ENCODE peak calls at places on chromosomes 13 and 19, in five cellular contexts. L is T-helper 17 cell, D is spleen, W is IMR-90, R is AG04450. I is an unnamed sample. For H3K9me3, the result is how much of the 10 kb centered on the place peaks cover.

GRCh38 chr13:33494596-33495214 is 209.2 kb upstream of the STARD13 start:
- DNase-seq in L (no peak), D (no peak), W (peak), R (peak), I (no peak)

GRCh38 chr19:5447700-5448311 is 7.4 kb upstream of the ZNRF4 start:
- DNase-seq in L (no peak), D (no peak), W (no peak), R (no peak), I (no peak)

GRCh38 chr19:48867119-48867921 is 1.1 kb downstream of the PLEKHA4 start:
- DNase-seq in L (no peak), D (no peak), W (no peak), R (no peak), I (no peak)

GRCh38 chr19:55041627-55042343 is 3.7 kb upstream of the GP6 start:
- DNase-seq in L (no peak), D (no peak), W (no peak), R (no peak), I (peak)

GRCh38 chr19:47609885-47610545 is 1.1 kb downstream of the BICRA start:
- DNase-seq in L (peak), D (peak), W (peak), R (no peak), I (peak)

GRCh38 chr19:55172741-55173140 is 6.3 kb upstream of the DNAAF3 start:
- DNase-seq in L (no peak), D (no peak), W (peak), R (no peak), I (no peak)

GRCh38 chr13:31945202-31945978 is 86.2 kb upstream of the FRY start:
- DNase-seq in L (no peak), D (no peak), W (peak), R (no peak), I (no peak)

GRCh38 chr13:111460548-111461444 is 140.4 kb downstream of the TEX29 start:
- DNase-seq in L (no peak), D (no peak), W (peak), R (peak), I (no peak)

GRCh38 chr19:1063030-1063908 is 3.7 kb upstream of the ARHGAP45 start:
- DNase-seq in L (peak), D (peak), W (no peak), R (no peak), I (peak)

GRCh38 chr19:1067341-1068103 is 555 bp downstream of the ARHGAP45 start:
- DNase-seq in L (peak), D (peak), W (no peak), R (no peak), I (peak)

GRCh38 chr13:40609972-40610726 is 56.3 kb downstream of the FOXO1 start:
- DNase-seq in L (no peak), D (no peak), W (no peak), R (no peak), I (no peak)

GRCh38 chr13:42334329-42334706 is 62.4 kb downstream of the AKAP11 start:
- DNase-seq in L (no peak), D (no peak), W (no peak), R (no peak), I (no peak)

GRCh38 chr19:46179076-46179740 is 31.2 kb downstream of the IGFL2 start:
- DNase-seq in L (no peak), D (no peak), W (no peak), R (no peak), I (no peak)

GRCh38 chr19:6728346-6728745 is 7.9 kb upstream of the C3 start:
- DNase-seq in L (no peak), D (peak), W (no peak), R (no peak), I (no peak)

GRCh38 chr19:11096210-11096841 is 7.1 kb downstream of the LDLR start:
- DNase-seq in L (no peak), D (no peak), W (peak), R (no peak), I (peak)

GRCh38 chr19:46537136-46538097 is 41.8 kb upstream of the PNMA8B start:
- DNase-seq in L (peak), D (peak), W (peak), R (no peak), I (peak)

GRCh38 chr13:38519229-38519910 is 167.5 kb upstream of the FREM2 start:
- DNase-seq in L (no peak), D (no peak), W (no peak), R (no peak), I (no peak)

DNA sequence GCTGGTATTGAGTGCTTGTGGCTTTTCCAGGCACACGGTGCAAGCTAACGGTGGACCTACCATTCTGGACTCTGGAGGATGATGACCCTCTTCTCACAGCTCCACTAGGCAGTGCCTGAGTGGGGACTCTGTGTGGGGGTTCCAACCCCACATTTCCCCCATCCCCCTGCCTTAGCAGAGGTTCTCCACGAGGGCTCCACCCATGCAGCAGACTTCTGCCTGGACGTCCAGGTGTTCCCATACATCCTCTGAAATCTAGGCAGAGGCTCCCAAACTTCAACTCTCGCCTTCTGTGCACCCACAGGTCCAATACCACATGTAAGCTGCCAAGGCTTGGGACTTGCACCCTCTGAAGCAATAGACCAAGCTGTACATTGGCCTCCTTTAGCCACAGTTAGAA is 25.3 kb upstream of the ZSCAN18 start:
- DNase-seq in L (no peak), D (no peak), W (no peak), R (no peak), I (no peak)
- H3K9me3 ChIP-seq in L (half or more), D (half or more), W (half or more), R (half or more), I (under half)

DNA sequence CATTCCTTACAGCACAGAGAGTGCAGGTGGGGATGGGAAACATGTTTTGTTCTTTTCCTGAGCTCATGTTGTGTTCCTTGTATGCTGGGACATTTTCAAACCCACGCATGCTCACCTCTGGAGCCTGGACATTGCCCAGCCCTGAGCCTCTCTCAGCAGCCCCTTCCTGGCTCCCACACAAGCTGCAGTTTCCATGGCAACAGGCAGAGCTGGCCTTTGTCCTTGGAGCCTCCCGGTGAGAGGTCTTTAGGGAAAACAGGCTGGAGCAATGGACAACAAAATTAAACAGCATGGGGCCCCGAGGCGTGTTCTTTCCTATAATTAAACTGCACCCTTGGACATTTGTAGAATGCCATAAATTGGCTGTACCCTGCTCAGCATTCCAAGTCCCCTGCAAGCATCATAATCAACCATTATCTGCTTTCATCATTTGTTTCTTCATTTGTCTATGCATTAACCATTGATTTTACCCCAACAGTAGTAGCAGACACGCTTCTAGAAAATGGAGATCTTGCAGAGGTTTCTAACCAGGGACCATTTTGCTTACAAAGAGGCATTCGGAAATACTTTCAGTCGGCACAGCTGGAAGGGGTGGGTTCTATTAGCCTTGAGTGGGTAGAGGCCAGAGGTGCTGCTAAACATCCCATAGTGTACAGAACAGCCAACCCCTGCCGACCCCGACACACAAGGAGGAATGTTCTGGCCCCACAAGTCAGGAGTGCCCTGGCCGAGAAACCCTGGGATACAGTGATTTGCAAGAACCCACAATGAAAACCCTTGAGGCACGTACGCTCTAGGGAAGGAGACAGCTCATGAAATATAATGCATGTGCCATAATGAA is 133.4 kb upstream of the PEG3 start:
- DNase-seq in L (no peak), D (no peak), W (no peak), R (no peak), I (no peak)
- H3K9me3 ChIP-seq in L (under half), D (under half), W (half or more), R (half or more), I (under half)

DNA sequence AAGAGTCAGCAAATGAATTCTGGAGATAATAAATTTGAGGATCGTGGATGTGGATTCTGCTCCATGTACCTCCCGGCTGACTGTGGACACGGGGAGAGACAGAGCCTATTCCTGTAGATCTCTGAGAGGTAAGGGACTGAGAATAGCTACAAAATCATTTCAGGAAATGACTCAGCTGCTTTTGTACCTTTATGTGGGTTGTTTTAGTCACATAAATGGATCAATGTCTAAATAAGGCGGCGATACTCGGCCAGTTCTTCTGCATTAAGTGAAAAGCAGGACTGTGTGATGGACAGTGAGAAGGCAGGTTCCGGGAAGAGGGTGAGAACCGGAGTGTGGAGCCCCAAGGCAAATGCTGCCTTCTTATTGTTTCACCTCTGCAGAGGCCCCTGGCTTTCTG is 128.1 kb downstream of the EFNB2 start:
- DNase-seq in L (no peak), D (no peak), W (no peak), R (no peak), I (no peak)
- H3K9me3 ChIP-seq in L (under half), D (under half), W (under half), R (under half), I (under half)

DNA sequence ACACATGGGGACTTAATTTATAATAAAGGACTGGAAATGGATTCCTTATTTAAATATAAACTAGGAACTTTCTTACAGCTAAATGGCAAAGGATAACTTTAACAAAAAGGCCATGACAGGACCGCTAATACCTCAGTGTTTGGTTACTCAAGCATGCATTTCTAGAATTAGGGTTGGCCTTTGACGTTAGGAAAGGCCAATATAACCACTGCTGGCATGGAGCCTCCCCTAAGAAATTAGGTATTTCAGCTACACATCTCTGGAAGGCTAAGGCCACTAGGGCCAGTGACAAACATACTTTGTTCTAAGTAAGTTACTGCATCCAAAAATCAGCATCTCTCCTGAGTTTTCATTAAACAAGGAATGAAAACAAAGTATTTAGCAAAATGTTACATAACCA is 9.2 kb downstream of the PEG3 start:
- DNase-seq in L (no peak), D (no peak), W (no peak), R (no peak), I (no peak)
- H3K9me3 ChIP-seq in L (under half), D (under half), W (under half), R (under half), I (under half)

I was measured in naive thymus-derived CD4-positive, alpha-beta T cell.